ENCODE peak calls at places on chromosomes 2 and 18, in six cellular contexts. V is naive thymus-derived CD4-positive, alpha-beta T cell; L is cardiac muscle cell; X is right atrium auricular region; Y is A549; J is HCT116. D is an unnamed sample.

GRCh38 chr2:138102664-138103063 is 138.4 kb downstream of the HNMT start:
- DNase-seq in V (no peak), L (no peak), X (no peak), Y (no peak), J (no peak), D (no peak)

GRCh38 chr18:79912994-79913831 is 38.2 kb downstream of the SLC66A2 start:
- DNase-seq in V (no peak), L (no peak), X (peak; percentile 52), Y (no peak), J (no peak), D (no peak)

GRCh38 chr18:42045346-42045745 is 90.3 kb downstream of the PIK3C3 start:
- DNase-seq in V (no peak), L (peak; percentile 8), X (no peak), Y (no peak), J (no peak), D (no peak)

GRCh38 chr2:42567389-42567788 is 1.0 kb upstream of the MTA3 start:
- DNase-seq in V (no peak), L (peak; percentile 53), X (no peak), Y (no peak), J (no peak), D (no peak)

GRCh38 chr2:15334650-15335326 is 226.3 kb downstream of the NBAS start:
- DNase-seq in V (no peak), L (no peak), X (no peak), Y (no peak), J (no peak), D (no peak)

GRCh38 chr2:235268535-235268934 is 225.3 kb upstream of the AGAP1 start:
- DNase-seq in V (no peak), L (peak; percentile 81), X (no peak), Y (peak; percentile 25), J (no peak), D (peak; percentile 79)

GRCh38 chr18:41761329-41762028 is 193.6 kb upstream of the PIK3C3 start:
- DNase-seq in V (no peak), L (peak; percentile 87), X (no peak), Y (peak; percentile 21), J (no peak), D (peak; percentile 89)

GRCh38 chr2:72893594-72894319 is 6.5 kb downstream of the SPR start:
- DNase-seq in V (no peak), L (peak; percentile 78), X (no peak), Y (peak; percentile 82), J (no peak), D (peak; percentile 53)

GRCh38 chr2:71327916-71328315 is 3.7 kb upstream of the ZNF638 start:
- DNase-seq in V (no peak), L (no peak), X (no peak), Y (no peak), J (no peak), D (peak; percentile 73)

GRCh38 chr18:8749492-8749891 is 44.1 kb downstream of the MTCL1 start:
- DNase-seq in V (no peak), L (no peak), X (peak; percentile 9), Y (no peak), J (no peak), D (no peak)

GRCh38 chr2:6694555-6694954 is 171.2 kb downstream of the CMPK2 start:
- DNase-seq in V (no peak), L (no peak), X (no peak), Y (no peak), J (no peak), D (no peak)

GRCh38 chr18:23990474-23991410 is 23.8 kb upstream of the TTC39C start:
- DNase-seq in V (no peak), L (no peak), X (no peak), Y (no peak), J (no peak), D (no peak)

GRCh38 chr2:67790622-67791021 is 272.2 kb downstream of the C1D start:
- DNase-seq in V (no peak), L (peak; percentile 57), X (no peak), Y (no peak), J (no peak), D (no peak)

GRCh38 chr2:239934571-239935171 is 90.5 kb downstream of the NDUFA10 start:
- DNase-seq in V (peak; percentile 20), L (peak; percentile 67), X (peak; percentile 78), Y (peak; percentile 50), J (peak; percentile 38), D (no peak)

DNA sequence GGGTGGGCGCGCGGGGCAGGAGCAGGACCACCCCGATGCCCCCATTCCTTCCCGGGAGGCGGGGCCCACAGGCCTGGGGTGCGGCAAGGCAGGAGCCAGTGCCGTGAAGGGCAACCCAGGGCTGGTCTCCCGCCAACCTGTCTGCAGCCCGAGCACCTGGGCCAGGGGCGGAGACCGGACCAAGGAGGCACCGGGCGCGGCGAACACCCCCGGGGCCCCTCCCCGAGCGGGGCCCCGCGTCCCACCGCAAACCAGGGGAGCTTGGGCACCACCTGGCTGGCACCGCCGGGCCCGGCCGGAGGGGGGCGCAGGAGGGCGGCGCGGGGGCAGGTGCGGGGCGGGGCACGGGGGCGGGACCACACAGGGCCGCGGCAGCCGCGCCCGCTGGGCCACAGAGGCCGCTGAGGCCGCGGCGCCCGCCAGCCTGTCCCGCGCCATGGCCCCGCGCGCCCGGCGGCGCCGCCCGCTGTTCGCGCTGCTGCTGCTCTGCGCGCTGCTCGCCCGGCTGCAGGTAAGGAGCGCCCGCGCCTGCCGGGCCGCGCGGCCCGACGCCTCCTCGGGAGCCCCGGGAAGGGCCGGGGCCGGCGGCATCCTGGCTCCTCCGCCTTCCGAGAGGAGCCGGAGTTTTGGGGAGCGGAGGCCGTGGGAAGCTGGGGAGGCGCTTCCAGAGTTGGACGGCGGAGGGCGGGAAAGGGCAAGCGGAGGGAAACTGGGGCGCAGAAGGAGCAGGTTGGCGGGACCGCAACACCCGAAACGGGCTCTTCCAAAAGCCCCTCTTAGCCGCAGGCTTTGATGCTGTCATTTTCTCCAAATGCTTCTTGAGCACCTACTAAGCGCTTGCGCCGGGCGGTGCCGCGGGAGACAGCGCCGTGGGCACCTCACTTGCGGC is at the start of gene TNFRSF11A:
- DNase-seq in V (peak; percentile 19), L (no peak), X (no peak), Y (peak; percentile 57), J (no peak), D (peak; percentile 60)
- H3K27ac ChIP-seq in V (no peak within 1 kb of the TSS), L (no peak within 1 kb of the TSS), X (no peak within 1 kb of the TSS), Y (peak within 1 kb of the TSS; percentile 72), J (no peak within 1 kb of the TSS), D (no peak within 1 kb of the TSS)

GRCh38 chr18:71673954-71674353 is 870.2 kb downstream of the CBLN2 start:
- DNase-seq in V (no peak), L (no peak), X (no peak), Y (no peak), J (no peak), D (no peak)

GRCh38 chr18:71673498-71673897 is 870.6 kb downstream of the CBLN2 start:
- DNase-seq in V (no peak), L (no peak), X (no peak), Y (no peak), J (no peak), D (no peak)

GRCh38 chr18:71682591-71682990 is 861.6 kb downstream of the CBLN2 start:
- DNase-seq in V (no peak), L (no peak), X (no peak), Y (no peak), J (no peak), D (no peak)

DNA sequence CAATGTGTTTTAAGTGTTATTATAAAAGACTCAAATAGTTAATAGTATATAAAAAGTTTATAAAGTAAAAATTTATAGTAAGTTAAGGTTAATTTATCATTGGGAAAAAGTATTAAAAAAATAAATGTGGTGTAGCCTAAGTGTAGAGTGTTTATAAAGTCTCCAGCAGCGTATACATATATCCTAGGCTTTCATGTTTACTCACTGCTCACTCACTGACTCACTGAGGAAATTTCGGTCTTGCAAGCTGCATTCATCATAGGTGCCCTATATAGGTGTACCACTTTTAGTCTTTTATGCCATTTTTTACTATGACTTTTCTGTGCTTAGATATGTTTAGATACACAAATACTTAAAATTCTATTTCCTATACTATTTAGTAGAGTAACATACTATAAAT is 866.0 kb downstream of the CBLN2 start:
- DNase-seq in V (no peak), L (no peak), X (no peak), Y (no peak), J (no peak), D (no peak)
- H3K9me3 ChIP-seq in V (no peaks in the 10 kb centered on the region), L (no peaks in the 10 kb centered on the region), X (no peaks in the 10 kb centered on the region), Y (no peaks in the 10 kb centered on the region), J (peaks cover 36% of the 10 kb centered on the region), D (peaks cover 3% of the 10 kb centered on the region)

GRCh38 chr2:156565066-156565710 is 129.0 kb downstream of the GPD2 start:
- DNase-seq in V (no peak), L (peak; percentile 89), X (no peak), Y (no peak), J (no peak), D (no peak)

GRCh38 chr2:156562136-156562535 is 126.0 kb downstream of the GPD2 start:
- DNase-seq in V (no peak), L (no peak), X (no peak), Y (no peak), J (no peak), D (no peak)

GRCh38 chr2:156561326-156561725 is 125.1 kb downstream of the GPD2 start:
- DNase-seq in V (no peak), L (no peak), X (no peak), Y (no peak), J (no peak), D (no peak)

DNA sequence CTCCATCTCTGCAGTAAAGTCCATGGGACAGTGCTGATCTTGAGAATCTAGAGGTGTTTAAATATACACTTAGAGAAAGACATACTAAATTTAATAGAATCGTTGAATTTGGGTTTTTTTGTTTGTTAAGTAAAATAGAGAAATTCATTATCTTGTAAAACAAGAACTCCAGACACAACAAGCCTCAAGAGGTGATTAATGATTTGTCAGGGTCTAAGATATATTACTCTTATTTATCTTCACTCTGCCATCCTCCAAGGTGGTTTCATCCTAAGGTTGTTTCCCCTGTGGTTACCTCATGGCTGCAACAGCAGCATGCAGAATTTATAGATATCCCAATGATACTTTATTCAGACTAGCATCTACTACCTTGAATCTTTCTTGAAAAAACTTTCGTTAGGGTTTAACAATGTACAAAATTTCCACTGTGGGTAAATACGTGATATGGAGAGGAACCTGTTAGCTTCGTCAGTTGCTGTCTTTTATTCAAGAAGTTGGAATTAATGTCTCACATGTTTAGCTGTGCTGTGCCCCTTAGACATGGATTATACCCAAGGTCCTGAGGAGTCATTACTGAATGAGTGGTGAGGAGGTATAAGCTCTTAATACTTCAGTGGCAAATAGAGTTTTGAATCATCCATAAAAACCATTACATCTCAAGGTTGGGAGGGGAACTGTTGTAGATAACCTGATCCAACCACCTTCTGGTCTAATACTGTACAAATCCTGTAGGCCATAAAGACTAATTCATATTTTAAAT is 128.0 kb downstream of the GPD2 start:
- DNase-seq in V (no peak), L (no peak), X (no peak), Y (no peak), J (no peak), D (no peak)
- H3K27ac ChIP-seq in V (no peak overlapping the region), L (no peak overlapping the region), X (no peak overlapping the region), Y (no peak overlapping the region), J (no peak overlapping the region), D (no peak overlapping the region)

DNA sequence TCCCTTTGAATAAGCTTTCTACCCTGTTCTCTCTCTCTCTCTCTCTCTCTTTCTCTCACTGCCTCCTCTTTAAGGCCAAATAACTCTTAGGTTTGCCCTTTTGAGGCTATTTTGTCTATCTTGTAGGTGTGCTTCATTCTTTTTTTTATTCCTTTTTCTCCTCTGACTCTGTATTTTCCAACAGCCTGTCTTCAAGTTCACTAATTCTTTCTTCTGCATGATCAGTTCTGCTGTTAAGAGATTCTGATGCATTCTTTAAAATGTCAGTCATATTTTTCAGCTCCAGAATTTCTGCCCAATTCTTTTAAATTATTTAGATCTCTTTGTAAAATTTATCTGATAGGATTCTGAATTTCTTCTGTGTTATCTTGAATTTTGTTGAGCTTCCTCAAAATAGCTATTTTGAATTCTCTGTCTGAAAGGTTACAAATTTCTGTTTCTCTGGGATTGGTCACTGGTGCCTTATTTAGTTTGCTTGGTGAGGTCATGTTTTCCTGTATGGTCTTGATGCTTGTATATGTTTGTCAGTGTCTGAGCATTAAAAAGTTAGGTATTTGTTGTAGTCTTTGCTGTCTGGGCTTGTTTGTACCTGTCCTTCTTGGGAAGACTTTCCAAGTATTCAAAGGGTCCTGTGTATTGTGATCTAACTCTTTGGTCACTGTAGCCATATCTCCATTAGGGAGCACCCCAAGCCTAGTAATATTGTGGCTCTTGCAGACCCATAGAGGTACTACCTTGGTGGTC is 35.4 kb upstream of the DYNC1I2 start:
- DNase-seq in V (no peak), L (no peak), X (no peak), Y (no peak), J (no peak), D (no peak)
- H3K9me3 ChIP-seq in V (no peaks in the 10 kb centered on the region), L (no peaks in the 10 kb centered on the region), X (peaks cover 5% of the 10 kb centered on the region), Y (peaks cover 11% of the 10 kb centered on the region), J (no peaks in the 10 kb centered on the region), D (peaks cover 8% of the 10 kb centered on the region)

D was measured in PC-9.